ENCODE peak calls at places on chromosomes 5 and 9, in seven cellular contexts. R is IMR-90, P is trophoblast cell, M is mesenchymal stem cell, Y is H9, N is neuronal stem cell, A is H1. Z is an unnamed sample.

GRCh38 chr5:56908942-56909293 is 478 bp upstream of the SETD9 start:
- DNase-seq in M (no peak), R (no peak), Y (no peak), A (no peak), P (no peak), N (peak; percentile 14), Z (no peak)

GRCh38 chr5:132222649-132223038 is 5.0 kb downstream of the P4HA2 start:
- DNase-seq in N (no peak), M (no peak), A (no peak), Y (no peak), P (no peak), R (no peak), Z (no peak)

GRCh38 chr9:38201844-38202243 is 132.8 kb upstream of the SHB start:
- DNase-seq in R (no peak), N (no peak), Y (no peak), P (no peak), M (no peak), A (peak; percentile 13), Z (no peak)

GRCh38 chr9:93633492-93634221 is 57.3 kb downstream of the PHF2 start:
- DNase-seq in R (no peak), Y (peak; percentile 23), P (no peak), A (peak; percentile 41), M (no peak), N (no peak), Z (no peak)

GRCh38 chr5:109945097-109945678 is 255.5 kb downstream of the MAN2A1 start:
- DNase-seq in N (no peak), Y (no peak), M (no peak), R (no peak), A (no peak), P (peak; percentile 24), Z (no peak)

GRCh38 chr9:131567910-131568309 is 22.6 kb downstream of the PRRT1B start:
- DNase-seq in M (no peak), Y (no peak), N (no peak), R (no peak), P (no peak), A (no peak), Z (no peak)

GRCh38 chr9:114906922-114907571 is 23.3 kb downstream of the TNFSF8 start:
- DNase-seq in P (peak; percentile 50), M (peak; percentile 68), A (peak; percentile 54), N (peak; percentile 51), R (peak; percentile 61), Y (peak; percentile 87), Z (peak; percentile 96)

GRCh38 chr5:133873454-133873853 is 95.0 kb downstream of the C5orf15 start:
- DNase-seq in P (no peak), M (no peak), Y (no peak), R (no peak), N (no peak), A (no peak), Z (no peak)

GRCh38 chr9:81874926-81875325 is 53.3 kb upstream of the SPATA31D4 start:
- DNase-seq in M (peak; percentile 89), Y (no peak), A (no peak), P (no peak), R (peak; percentile 94), N (no peak), Z (no peak)

GRCh38 chr5:41253109-41253508 is 39.8 kb upstream of the C6 start:
- DNase-seq in M (no peak), R (no peak), Y (no peak), A (no peak), P (no peak), N (no peak), Z (no peak)

GRCh38 chr5:123855630-123856029 is 343.7 kb downstream of the CSNK1G3 start:
- DNase-seq in M (no peak), Y (no peak), R (no peak), P (no peak), A (no peak), N (no peak), Z (no peak)

GRCh38 chr5:145965804-145966203 is 29.4 kb downstream of the SH3RF2 start:
- DNase-seq in M (no peak), R (no peak), Y (no peak), P (peak; percentile 31), A (no peak), N (no peak), Z (no peak)

DNA sequence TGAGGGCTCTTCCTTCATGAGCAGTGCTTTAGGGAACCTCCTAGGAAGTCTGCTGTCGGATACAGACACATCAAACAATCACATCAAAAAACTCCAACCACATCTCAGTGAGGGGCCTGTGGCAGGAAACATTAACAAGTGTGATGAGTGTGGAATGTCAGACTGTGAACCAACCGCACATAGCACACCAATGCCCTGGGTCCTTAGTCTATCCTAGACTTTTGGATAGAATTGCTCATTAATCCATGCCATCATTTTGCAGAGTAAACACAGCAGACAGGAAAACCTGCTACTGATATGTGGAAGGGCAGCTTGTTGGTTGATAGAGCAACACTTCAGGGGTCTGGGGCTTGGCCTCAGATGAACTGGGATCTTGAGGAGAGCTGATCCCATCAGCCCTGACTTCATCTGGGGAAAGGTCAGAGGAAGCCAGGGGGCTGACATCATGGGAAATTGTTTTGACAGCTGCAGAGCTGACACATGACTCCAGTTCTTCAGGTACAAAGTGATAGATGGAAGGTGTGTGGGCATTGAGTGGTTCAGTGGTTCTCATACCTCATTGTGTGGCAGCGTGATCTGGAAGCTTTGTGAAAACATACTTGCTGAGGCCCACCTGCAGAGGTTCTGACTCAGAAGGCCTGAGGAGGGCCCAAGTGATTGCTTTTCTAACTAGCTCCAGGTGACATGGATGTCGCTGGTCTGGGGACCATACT is 193.3 kb downstream of the DIRAS2 start:
- DNase-seq in P (no peak), M (no peak), R (no peak), Y (no peak), N (no peak), A (no peak), Z (no peak)
- H3K4ac ChIP-seq in P (no peak overlapping the region), M (no peak overlapping the region), R (no peak overlapping the region), Y (no peak overlapping the region), N (no peak overlapping the region), A (no peak overlapping the region), Z (no peak overlapping the region)

GRCh38 chr9:135888126-135888765 is 19.1 kb downstream of the CAMSAP1 start:
- DNase-seq in R (no peak), N (no peak), Y (no peak), P (no peak), M (no peak), A (no peak), Z (no peak)
- H3K4ac ChIP-seq in R (no peak overlapping the region), N (no peak overlapping the region), Y (no peak overlapping the region), P (peak overlapping the region; percentile 74), M (no peak overlapping the region), A (no peak overlapping the region), Z (no peak overlapping the region)

GRCh38 chr5:152523964-152524363 is 118.9 kb upstream of the NMUR2 start:
- DNase-seq in P (no peak), R (no peak), Y (no peak), N (no peak), M (no peak), A (no peak), Z (no peak)

GRCh38 chr5:152527358-152528048 is 122.4 kb upstream of the NMUR2 start:
- DNase-seq in Y (no peak), A (no peak), M (no peak), P (no peak), N (no peak), R (no peak), Z (no peak)

GRCh38 chr5:152532714-152533113 is 127.6 kb upstream of the NMUR2 start:
- DNase-seq in A (no peak), P (peak; percentile 11), N (peak; percentile 63), R (peak; percentile 56), Y (no peak), M (peak; percentile 63), Z (peak; percentile 74)

GRCh38 chr5:152529456-152529855 is 124.4 kb upstream of the NMUR2 start:
- DNase-seq in P (no peak), M (no peak), R (no peak), Y (peak; percentile 74), A (no peak), N (no peak), Z (peak; percentile 94)
- H3K4ac ChIP-seq in P (no peak overlapping the region), M (no peak overlapping the region), R (no peak overlapping the region), Y (no peak overlapping the region), A (no peak overlapping the region), N (no peak overlapping the region), Z (no peak overlapping the region)

DNA sequence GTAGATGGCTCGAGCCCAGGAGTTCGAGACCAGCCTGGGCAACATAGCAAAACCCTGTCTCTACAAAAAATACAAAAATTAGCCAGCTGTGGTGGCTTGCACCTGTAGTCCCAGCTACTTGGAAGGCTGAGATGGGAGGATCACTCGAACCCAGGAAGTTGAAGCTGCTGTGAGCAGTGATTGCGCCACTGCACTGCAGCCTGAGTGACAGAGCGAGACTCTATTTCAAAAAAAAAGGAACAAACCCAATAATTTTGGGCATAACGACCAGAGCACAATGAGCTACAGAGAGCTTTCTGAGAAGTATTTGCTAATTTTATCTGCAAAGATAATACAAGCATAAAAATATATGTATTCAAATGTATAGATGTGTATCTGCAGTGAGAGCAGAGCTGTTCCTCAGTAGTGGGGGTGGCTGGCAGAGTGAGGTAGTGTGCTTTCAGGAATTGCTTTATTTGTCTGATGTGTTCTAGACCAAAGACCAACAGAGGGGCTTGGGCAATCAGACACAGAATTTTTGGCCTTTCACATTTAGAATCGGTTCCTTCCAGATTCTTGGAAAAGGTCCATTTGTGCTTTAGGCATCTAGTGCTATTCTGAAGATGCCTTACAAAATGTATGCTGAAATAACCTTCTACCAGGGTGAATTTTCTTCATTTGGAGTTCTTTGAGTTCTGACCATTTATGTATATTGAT is 5.2 kb downstream of the DOCK8 start:
- DNase-seq in R (no peak), M (no peak), N (no peak), P (no peak), A (no peak), Y (no peak), Z (no peak)
- H3K4ac ChIP-seq in R (no peak overlapping the region), M (no peak overlapping the region), N (no peak overlapping the region), P (no peak overlapping the region), A (no peak overlapping the region), Y (no peak overlapping the region), Z (no peak overlapping the region)

DNA sequence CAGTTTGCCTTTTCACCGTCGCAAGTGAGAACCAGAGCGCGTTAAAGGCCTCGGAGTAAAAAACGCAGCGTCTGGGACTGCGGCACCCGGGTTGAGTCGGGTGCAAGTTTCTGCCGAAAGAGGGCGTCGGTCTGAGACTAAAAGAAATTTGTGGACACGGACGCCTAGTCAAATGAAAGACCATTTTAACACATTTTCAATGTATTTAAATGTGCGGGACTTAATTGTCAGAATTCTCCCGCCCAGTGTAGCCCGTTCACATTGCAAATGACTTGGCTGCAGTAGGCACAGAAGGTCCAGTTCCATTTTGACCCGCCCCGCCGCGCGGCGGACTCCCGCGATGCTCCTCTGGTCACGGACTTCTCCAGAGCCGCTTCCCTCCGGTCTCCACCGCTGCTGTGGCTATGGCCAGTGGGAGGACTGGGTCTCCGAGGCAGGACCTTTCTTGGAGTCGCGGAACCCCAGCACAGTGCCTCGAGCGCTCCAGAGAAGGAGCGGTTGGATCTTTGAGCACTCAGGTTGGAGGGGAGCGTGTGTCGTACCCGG is 1.3 kb upstream of the NPR3 start:
- DNase-seq in P (peak; percentile 20), Y (peak; percentile 81), A (peak; percentile 78), R (peak; percentile 79), M (peak; percentile 85), N (peak; percentile 71), Z (peak; percentile 81)
- H3K4ac ChIP-seq in P (no peak overlapping the region), Y (no peak overlapping the region), A (no peak overlapping the region), R (peak overlapping the region; percentile 75), M (no peak overlapping the region), N (no peak overlapping the region), Z (no peak overlapping the region)

DNA sequence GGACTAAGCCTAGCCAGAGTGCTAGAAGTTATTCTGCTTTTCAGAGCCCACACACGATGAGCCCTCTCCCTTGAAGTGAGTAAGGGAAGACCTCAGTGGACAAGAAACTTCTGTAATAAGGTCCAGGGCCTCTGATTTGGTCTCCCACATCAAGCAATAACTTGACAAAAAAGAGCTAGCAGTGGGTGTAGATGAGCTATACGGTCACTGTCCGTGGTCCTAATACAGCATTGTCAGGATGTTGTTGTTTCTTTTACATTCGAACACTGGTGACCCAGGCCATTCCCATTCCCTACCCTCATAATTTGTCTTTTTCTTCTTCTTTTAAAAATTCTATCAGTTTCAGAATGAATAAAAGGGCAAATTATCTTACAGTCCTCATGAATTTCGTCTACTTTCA is 5.2 kb downstream of the PCSK1 start:
- DNase-seq in A (no peak), N (no peak), M (peak; percentile 33), R (peak; percentile 15), Y (no peak), P (no peak), Z (peak; percentile 57)
- H3K4ac ChIP-seq in A (no peak overlapping the region), N (no peak overlapping the region), M (no peak overlapping the region), R (no peak overlapping the region), Y (no peak overlapping the region), P (no peak overlapping the region), Z (no peak overlapping the region)